ENCODE peak calls at places on chromosomes 1 and 21, in six cellular contexts. One of them, this sample, is unnamed.

GRCh38 chr1:182350839-182351238 is 40.8 kb downstream of the GLUL start:
- DNase-seq in H9: no peak
- DNase-seq in H1: no peak
- DNase-seq in IMR-90: no peak
- DNase-seq in neuronal stem cell: no peak
- DNase-seq in mesenchymal stem cell: peak; percentile 3
- DNase-seq in this sample: no peak

GRCh38 chr21:24444736-24445135 is 1162.5 kb downstream of the MRPL39 start:
- DNase-seq in neuronal stem cell: no peak
- DNase-seq in H1: no peak
- DNase-seq in mesenchymal stem cell: no peak
- DNase-seq in IMR-90: no peak
- DNase-seq in H9: no peak
- DNase-seq in this sample: no peak

GRCh38 chr1:8523641-8524206 is 205.8 kb downstream of the SLC45A1 start:
- DNase-seq in neuronal stem cell: no peak
- DNase-seq in H9: no peak
- DNase-seq in mesenchymal stem cell: no peak
- DNase-seq in IMR-90: no peak
- DNase-seq in H1: no peak
- DNase-seq in this sample: no peak

GRCh38 chr1:165544996-165545395 is 1.2 kb downstream of the LRRC52 start:
- DNase-seq in mesenchymal stem cell: no peak
- DNase-seq in H1: no peak
- DNase-seq in H9: no peak
- DNase-seq in neuronal stem cell: no peak
- DNase-seq in IMR-90: no peak
- DNase-seq in this sample: no peak

GRCh38 chr1:245091818-245092637 is 62.8 kb upstream of the KIF26B start:
- DNase-seq in H9: no peak
- DNase-seq in neuronal stem cell: no peak
- DNase-seq in IMR-90: peak; percentile 99
- DNase-seq in mesenchymal stem cell: peak; percentile 99
- DNase-seq in H1: no peak
- DNase-seq in this sample: peak; percentile 70

GRCh38 chr1:41726899-41727748 is 191.6 kb downstream of the HIVEP3 start:
- DNase-seq in H1: no peak
- DNase-seq in neuronal stem cell: no peak
- DNase-seq in H9: peak; percentile 62
- DNase-seq in mesenchymal stem cell: no peak
- DNase-seq in IMR-90: no peak
- DNase-seq in this sample: peak; percentile 31

GRCh38 chr1:234250747-234251146 is 122.5 kb upstream of the COA6 start:
- DNase-seq in IMR-90: no peak
- DNase-seq in H9: peak; percentile 82
- DNase-seq in neuronal stem cell: peak; percentile 69
- DNase-seq in mesenchymal stem cell: no peak
- DNase-seq in H1: no peak
- DNase-seq in this sample: peak; percentile 87

GRCh38 chr1:94069649-94070285 is 51.2 kb downstream of the ABCA4 start:
- DNase-seq in mesenchymal stem cell: peak; percentile 74
- DNase-seq in H1: no peak
- DNase-seq in H9: no peak
- DNase-seq in IMR-90: peak; percentile 31
- DNase-seq in neuronal stem cell: no peak
- DNase-seq in this sample: no peak

GRCh38 chr1:247118946-247119446 is 14.8 kb upstream of the ZNF669 start:
- DNase-seq in H1: peak; percentile 93
- DNase-seq in mesenchymal stem cell: no peak
- DNase-seq in IMR-90: no peak
- DNase-seq in neuronal stem cell: no peak
- DNase-seq in H9: peak; percentile 89
- DNase-seq in this sample: peak; percentile 94

GRCh38 chr21:29299046-29299905 is 554 bp downstream of the BACH1 start:
- DNase-seq in H9: no peak
- DNase-seq in mesenchymal stem cell: peak; percentile 70
- DNase-seq in neuronal stem cell: peak; percentile 49
- DNase-seq in H1: no peak
- DNase-seq in IMR-90: peak; percentile 65
- DNase-seq in this sample: peak; percentile 61

GRCh38 chr1:200558866-200559459 is 61.6 kb downstream of the KIF14 start:
- DNase-seq in H1: no peak
- DNase-seq in IMR-90: peak; percentile 77
- DNase-seq in mesenchymal stem cell: peak; percentile 64
- DNase-seq in neuronal stem cell: no peak
- DNase-seq in H9: no peak
- DNase-seq in this sample: peak; percentile 52

GRCh38 chr1:145828368-145829016 is 4.5 kb downstream of the POLR3C start:
- DNase-seq in IMR-90: no peak
- DNase-seq in mesenchymal stem cell: no peak
- DNase-seq in neuronal stem cell: no peak
- DNase-seq in H1: no peak
- DNase-seq in H9: no peak
- DNase-seq in this sample: no peak

GRCh38 chr1:23369335-23370013 is at the start of gene ZNF436:
- DNase-seq in H1: no peak
- DNase-seq in IMR-90: peak; percentile 83
- DNase-seq in neuronal stem cell: no peak
- DNase-seq in mesenchymal stem cell: peak; percentile 93
- DNase-seq in H9: no peak
- DNase-seq in this sample: peak; percentile 65

GRCh38 chr1:200351826-200352549 is 57.8 kb downstream of the ZNF281 start:
- DNase-seq in H9: no peak
- DNase-seq in neuronal stem cell: no peak
- DNase-seq in H1: no peak
- DNase-seq in mesenchymal stem cell: peak; percentile 98
- DNase-seq in IMR-90: peak; percentile 98
- DNase-seq in this sample: no peak

GRCh38 chr1:193703101-193703500 is 516.7 kb upstream of the B3GALT2 start:
- DNase-seq in mesenchymal stem cell: no peak
- DNase-seq in H9: no peak
- DNase-seq in IMR-90: no peak
- DNase-seq in H1: no peak
- DNase-seq in neuronal stem cell: no peak
- DNase-seq in this sample: no peak

GRCh38 chr1:198620951-198621824 is 17.7 kb upstream of the PTPRC start:
- DNase-seq in mesenchymal stem cell: no peak
- DNase-seq in H1: no peak
- DNase-seq in neuronal stem cell: no peak
- DNase-seq in H9: no peak
- DNase-seq in IMR-90: no peak
- DNase-seq in this sample: no peak

GRCh38 chr1:238606896-238607295 is 716.2 kb upstream of the ZP4 start:
- DNase-seq in mesenchymal stem cell: peak; percentile 61
- DNase-seq in H1: no peak
- DNase-seq in H9: no peak
- DNase-seq in IMR-90: peak; percentile 47
- DNase-seq in neuronal stem cell: no peak
- DNase-seq in this sample: no peak

GRCh38 chr1:202235856-202236837 is 42.5 kb downstream of the LGR6 start:
- DNase-seq in mesenchymal stem cell: peak; percentile 97
- DNase-seq in H1: peak; percentile 81
- DNase-seq in neuronal stem cell: peak; percentile 69
- DNase-seq in H9: peak; percentile 92
- DNase-seq in IMR-90: peak; percentile 96
- DNase-seq in this sample: peak; percentile 95

GRCh38 chr1:56446531-56447098 is 132.7 kb downstream of the PLPP3 start:
- DNase-seq in mesenchymal stem cell: peak; percentile 55
- DNase-seq in H1: no peak
- DNase-seq in H9: no peak
- DNase-seq in neuronal stem cell: no peak
- DNase-seq in IMR-90: peak; percentile 55
- DNase-seq in this sample: no peak

GRCh38 chr1:24481098-24481497 is 21.5 kb upstream of the RCAN3 start:
- DNase-seq in mesenchymal stem cell: no peak
- DNase-seq in H1: no peak
- DNase-seq in IMR-90: no peak
- DNase-seq in neuronal stem cell: no peak
- DNase-seq in H9: no peak
- DNase-seq in this sample: peak; percentile 42

GRCh38 chr1:7302873-7303272 is 468.2 kb upstream of the VAMP3 start:
- DNase-seq in mesenchymal stem cell: peak; percentile 26
- DNase-seq in H9: peak; percentile 21
- DNase-seq in H1: no peak
- DNase-seq in IMR-90: no peak
- DNase-seq in neuronal stem cell: no peak
- DNase-seq in this sample: no peak

GRCh38 chr21:17802568-17802967 is 16.6 kb downstream of the C21orf91 start:
- DNase-seq in mesenchymal stem cell: peak; percentile 64
- DNase-seq in neuronal stem cell: no peak
- DNase-seq in IMR-90: peak; percentile 67
- DNase-seq in H9: no peak
- DNase-seq in H1: no peak
- DNase-seq in this sample: no peak

GRCh38 chr1:4838231-4838630 is 183.8 kb downstream of the AJAP1 start:
- DNase-seq in mesenchymal stem cell: no peak
- DNase-seq in H1: no peak
- DNase-seq in neuronal stem cell: no peak
- DNase-seq in H9: no peak
- DNase-seq in IMR-90: no peak
- DNase-seq in this sample: no peak

GRCh38 chr1:102977293-102977692 is 131.0 kb downstream of the COL11A1 start:
- DNase-seq in H9: no peak
- DNase-seq in neuronal stem cell: no peak
- DNase-seq in H1: no peak
- DNase-seq in IMR-90: no peak
- DNase-seq in mesenchymal stem cell: no peak
- DNase-seq in this sample: no peak

GRCh38 chr1:1760345-1760650 is 18.0 kb downstream of the NADK start:
- DNase-seq in IMR-90: no peak
- DNase-seq in H9: no peak
- DNase-seq in neuronal stem cell: no peak
- DNase-seq in mesenchymal stem cell: no peak
- DNase-seq in H1: no peak
- DNase-seq in this sample: no peak

GRCh38 chr1:108027389-108027788 is 62.4 kb upstream of the VAV3 start:
- DNase-seq in IMR-90: no peak
- DNase-seq in H1: no peak
- DNase-seq in mesenchymal stem cell: no peak
- DNase-seq in H9: no peak
- DNase-seq in neuronal stem cell: no peak
- DNase-seq in this sample: no peak

GRCh38 chr1:20484526-20485462 is 1.2 kb downstream of the CAMK2N1 start:
- DNase-seq in IMR-90: no peak
- DNase-seq in H1: no peak
- DNase-seq in neuronal stem cell: peak; percentile 55
- DNase-seq in mesenchymal stem cell: peak; percentile 67
- DNase-seq in H9: no peak
- DNase-seq in this sample: peak; percentile 68

GRCh38 chr21:27693376-27693775 is 726.5 kb upstream of the ADAMTS5 start:
- DNase-seq in mesenchymal stem cell: peak; percentile 59
- DNase-seq in neuronal stem cell: no peak
- DNase-seq in H1: no peak
- DNase-seq in IMR-90: peak; percentile 73
- DNase-seq in H9: no peak
- DNase-seq in this sample: no peak

GRCh38 chr1:111221633-111222286 is 5.8 kb upstream of the CHI3L2 start:
- DNase-seq in neuronal stem cell: no peak
- DNase-seq in IMR-90: peak; percentile 8
- DNase-seq in mesenchymal stem cell: no peak
- DNase-seq in H9: no peak
- DNase-seq in H1: no peak
- DNase-seq in this sample: peak; percentile 58
- H2BK120ac ChIP-seq in neuronal stem cell: no peak overlapping the region
- H2BK120ac ChIP-seq in IMR-90: no peak overlapping the region
- H2BK120ac ChIP-seq in mesenchymal stem cell: no peak overlapping the region
- H2BK120ac ChIP-seq in H9: no peak overlapping the region
- H2BK120ac ChIP-seq in H1: no peak overlapping the region
- H2BK120ac ChIP-seq in this sample: no peak overlapping the region

DNA sequence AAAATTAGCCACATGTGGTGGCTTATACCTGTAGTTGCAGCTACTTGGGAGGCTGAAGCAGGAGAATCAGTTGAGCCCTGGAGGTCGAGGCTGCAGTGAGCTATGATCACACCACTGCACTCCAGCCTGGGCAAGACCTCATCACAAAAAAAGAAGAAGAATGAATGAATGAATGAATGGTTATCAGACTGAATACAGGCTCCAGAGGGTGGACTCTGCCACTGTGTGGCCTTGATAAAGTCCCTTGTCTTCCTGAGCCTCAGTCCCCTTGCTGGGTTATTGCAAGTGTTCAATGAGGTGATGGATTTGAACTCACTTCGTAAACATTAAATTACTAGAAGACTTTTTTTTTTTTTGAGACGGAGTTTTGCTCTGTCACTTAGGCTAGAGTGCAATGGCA is 24.7 kb downstream of the SHISAL2A start:
- DNase-seq in IMR-90: no peak
- DNase-seq in H1: no peak
- DNase-seq in neuronal stem cell: no peak
- DNase-seq in mesenchymal stem cell: no peak
- DNase-seq in H9: no peak
- DNase-seq in this sample: no peak
- H2BK15ac ChIP-seq in IMR-90: no peak overlapping the region
- H2BK15ac ChIP-seq in H1: no peak overlapping the region
- H2BK15ac ChIP-seq in neuronal stem cell: no peak overlapping the region
- H2BK15ac ChIP-seq in mesenchymal stem cell: no peak overlapping the region
- H2BK15ac ChIP-seq in H9: no peak overlapping the region
- H2BK15ac ChIP-seq in this sample: no peak overlapping the region

GRCh38 chr1:224846119-224846907 is 83.2 kb upstream of the DNAH14 start:
- DNase-seq in neuronal stem cell: no peak
- DNase-seq in H9: no peak
- DNase-seq in mesenchymal stem cell: no peak
- DNase-seq in H1: no peak
- DNase-seq in IMR-90: no peak
- DNase-seq in this sample: peak; percentile 48
- H3K18ac ChIP-seq in neuronal stem cell: no peak overlapping the region
- H3K18ac ChIP-seq in H9: no peak overlapping the region
- H3K18ac ChIP-seq in mesenchymal stem cell: no peak overlapping the region
- H3K18ac ChIP-seq in H1: peak overlapping the region; percentile 32
- H3K18ac ChIP-seq in IMR-90: no peak overlapping the region
- H3K18ac ChIP-seq in this sample: peak overlapping the region; percentile 96

GRCh38 chr1:229714964-229715603 is 89.0 kb downstream of the URB2 start:
- DNase-seq in H9: peak; percentile 57
- DNase-seq in H1: no peak
- DNase-seq in mesenchymal stem cell: peak; percentile 11
- DNase-seq in neuronal stem cell: no peak
- DNase-seq in IMR-90: peak; percentile 18
- DNase-seq in this sample: peak; percentile 72
- H2BK120ac ChIP-seq in H9: no peak overlapping the region
- H2BK120ac ChIP-seq in H1: peak overlapping the region; percentile 5
- H2BK120ac ChIP-seq in mesenchymal stem cell: no peak overlapping the region
- H2BK120ac ChIP-seq in neuronal stem cell: no peak overlapping the region
- H2BK120ac ChIP-seq in IMR-90: no peak overlapping the region
- H2BK120ac ChIP-seq in this sample: no peak overlapping the region

GRCh38 chr1:225423518-225423855 is 4.4 kb downstream of the LBR start:
- DNase-seq in IMR-90: no peak
- DNase-seq in mesenchymal stem cell: no peak
- DNase-seq in H9: no peak
- DNase-seq in neuronal stem cell: no peak
- DNase-seq in H1: no peak
- DNase-seq in this sample: peak; percentile 42
- H2BK15ac ChIP-seq in IMR-90: no peak overlapping the region
- H2BK15ac ChIP-seq in mesenchymal stem cell: no peak overlapping the region
- H2BK15ac ChIP-seq in H9: no peak overlapping the region
- H2BK15ac ChIP-seq in neuronal stem cell: no peak overlapping the region
- H2BK15ac ChIP-seq in H1: no peak overlapping the region
- H2BK15ac ChIP-seq in this sample: no peak overlapping the region